ENCODE peak calls at places on chromosome 17, in ten cellular contexts. One of them, this sample, is unnamed.

GRCh38 chr17:45408611-45409421 is 23.9 kb downstream of the ARHGAP27 start:
- DNase-seq in MM.1S: no peak
- DNase-seq in Calu3: no peak
- DNase-seq in kidney glomerular epithelial cell: peak; percentile 9
- DNase-seq in bronchial epithelial cell: no peak
- DNase-seq in EL: no peak
- DNase-seq in stimulated activated CD4-positive, alpha-beta T cell treated with anti-CD3 and anti-CD28 coated beads, TNF-alpha, amount 100 ng/mL, for 48 hours: no peak
- DNase-seq in stimulated activated CD8-positive, alpha-beta memory T cell treated with anti-CD3 and anti-CD28 coated beads, Interleukin-7, amount 100 ng/mL, for 1 hour: no peak
- DNase-seq in DMS79: no peak
- DNase-seq in prostate gland: no peak
- DNase-seq in this sample: no peak

GRCh38 chr17:12388206-12388605 is 277.5 kb upstream of the MYOCD start:
- DNase-seq in EL: peak; percentile 76
- DNase-seq in prostate gland: no peak
- DNase-seq in DMS79: no peak
- DNase-seq in Calu3: no peak
- DNase-seq in bronchial epithelial cell: peak; percentile 20
- DNase-seq in stimulated activated CD8-positive, alpha-beta memory T cell treated with anti-CD3 and anti-CD28 coated beads, Interleukin-7, amount 100 ng/mL, for 1 hour: no peak
- DNase-seq in kidney glomerular epithelial cell: peak; percentile 56
- DNase-seq in MM.1S: no peak
- DNase-seq in stimulated activated CD4-positive, alpha-beta T cell treated with anti-CD3 and anti-CD28 coated beads, TNF-alpha, amount 100 ng/mL, for 48 hours: no peak
- DNase-seq in this sample: no peak

GRCh38 chr17:45906237-45906636 is 11.9 kb downstream of the MAPT start:
- DNase-seq in MM.1S: no peak
- DNase-seq in DMS79: no peak
- DNase-seq in EL: no peak
- DNase-seq in stimulated activated CD4-positive, alpha-beta T cell treated with anti-CD3 and anti-CD28 coated beads, TNF-alpha, amount 100 ng/mL, for 48 hours: no peak
- DNase-seq in kidney glomerular epithelial cell: no peak
- DNase-seq in prostate gland: no peak
- DNase-seq in stimulated activated CD8-positive, alpha-beta memory T cell treated with anti-CD3 and anti-CD28 coated beads, Interleukin-7, amount 100 ng/mL, for 1 hour: no peak
- DNase-seq in bronchial epithelial cell: no peak
- DNase-seq in Calu3: no peak
- DNase-seq in this sample: no peak

GRCh38 chr17:43431741-43432523 is 33.1 kb downstream of the ARL4D start:
- DNase-seq in prostate gland: no peak
- DNase-seq in EL: no peak
- DNase-seq in Calu3: no peak
- DNase-seq in MM.1S: no peak
- DNase-seq in stimulated activated CD8-positive, alpha-beta memory T cell treated with anti-CD3 and anti-CD28 coated beads, Interleukin-7, amount 100 ng/mL, for 1 hour: no peak
- DNase-seq in bronchial epithelial cell: no peak
- DNase-seq in stimulated activated CD4-positive, alpha-beta T cell treated with anti-CD3 and anti-CD28 coated beads, TNF-alpha, amount 100 ng/mL, for 48 hours: no peak
- DNase-seq in DMS79: no peak
- DNase-seq in kidney glomerular epithelial cell: no peak
- DNase-seq in this sample: no peak

GRCh38 chr17:15397605-15398004 is 56.2 kb upstream of the TEKT3 start:
- DNase-seq in kidney glomerular epithelial cell: no peak
- DNase-seq in Calu3: no peak
- DNase-seq in EL: no peak
- DNase-seq in DMS79: no peak
- DNase-seq in stimulated activated CD8-positive, alpha-beta memory T cell treated with anti-CD3 and anti-CD28 coated beads, Interleukin-7, amount 100 ng/mL, for 1 hour: no peak
- DNase-seq in prostate gland: no peak
- DNase-seq in stimulated activated CD4-positive, alpha-beta T cell treated with anti-CD3 and anti-CD28 coated beads, TNF-alpha, amount 100 ng/mL, for 48 hours: no peak
- DNase-seq in MM.1S: no peak
- DNase-seq in bronchial epithelial cell: no peak
- DNase-seq in this sample: no peak

GRCh38 chr17:76150712-76151622 is 9.9 kb upstream of the FOXJ1 start:
- DNase-seq in Calu3: no peak
- DNase-seq in prostate gland: peak; percentile 60
- DNase-seq in MM.1S: no peak
- DNase-seq in kidney glomerular epithelial cell: no peak
- DNase-seq in stimulated activated CD8-positive, alpha-beta memory T cell treated with anti-CD3 and anti-CD28 coated beads, Interleukin-7, amount 100 ng/mL, for 1 hour: no peak
- DNase-seq in DMS79: no peak
- DNase-seq in stimulated activated CD4-positive, alpha-beta T cell treated with anti-CD3 and anti-CD28 coated beads, TNF-alpha, amount 100 ng/mL, for 48 hours: no peak
- DNase-seq in bronchial epithelial cell: no peak
- DNase-seq in EL: no peak
- DNase-seq in this sample: no peak

GRCh38 chr17:10789694-10790271 is 14.1 kb downstream of the TMEM238L start:
- DNase-seq in MM.1S: no peak
- DNase-seq in stimulated activated CD4-positive, alpha-beta T cell treated with anti-CD3 and anti-CD28 coated beads, TNF-alpha, amount 100 ng/mL, for 48 hours: no peak
- DNase-seq in bronchial epithelial cell: no peak
- DNase-seq in stimulated activated CD8-positive, alpha-beta memory T cell treated with anti-CD3 and anti-CD28 coated beads, Interleukin-7, amount 100 ng/mL, for 1 hour: no peak
- DNase-seq in prostate gland: no peak
- DNase-seq in DMS79: no peak
- DNase-seq in Calu3: no peak
- DNase-seq in EL: no peak
- DNase-seq in kidney glomerular epithelial cell: no peak
- DNase-seq in this sample: no peak

GRCh38 chr17:73962308-73962707 is 241.2 kb upstream of the RPL38 start:
- DNase-seq in stimulated activated CD8-positive, alpha-beta memory T cell treated with anti-CD3 and anti-CD28 coated beads, Interleukin-7, amount 100 ng/mL, for 1 hour: no peak
- DNase-seq in stimulated activated CD4-positive, alpha-beta T cell treated with anti-CD3 and anti-CD28 coated beads, TNF-alpha, amount 100 ng/mL, for 48 hours: no peak
- DNase-seq in MM.1S: no peak
- DNase-seq in bronchial epithelial cell: no peak
- DNase-seq in prostate gland: no peak
- DNase-seq in EL: no peak
- DNase-seq in Calu3: no peak
- DNase-seq in DMS79: no peak
- DNase-seq in kidney glomerular epithelial cell: no peak
- DNase-seq in this sample: no peak

GRCh38 chr17:59779521-59779920 is 72.1 kb downstream of the VMP1 start:
- DNase-seq in stimulated activated CD8-positive, alpha-beta memory T cell treated with anti-CD3 and anti-CD28 coated beads, Interleukin-7, amount 100 ng/mL, for 1 hour: no peak
- DNase-seq in prostate gland: no peak
- DNase-seq in Calu3: no peak
- DNase-seq in EL: no peak
- DNase-seq in kidney glomerular epithelial cell: no peak
- DNase-seq in DMS79: no peak
- DNase-seq in stimulated activated CD4-positive, alpha-beta T cell treated with anti-CD3 and anti-CD28 coated beads, TNF-alpha, amount 100 ng/mL, for 48 hours: no peak
- DNase-seq in bronchial epithelial cell: no peak
- DNase-seq in MM.1S: no peak
- DNase-seq in this sample: no peak

GRCh38 chr17:77488531-77489238 is 347.9 kb downstream of the SEC14L1 start:
- DNase-seq in DMS79: no peak
- DNase-seq in stimulated activated CD8-positive, alpha-beta memory T cell treated with anti-CD3 and anti-CD28 coated beads, Interleukin-7, amount 100 ng/mL, for 1 hour: no peak
- DNase-seq in stimulated activated CD4-positive, alpha-beta T cell treated with anti-CD3 and anti-CD28 coated beads, TNF-alpha, amount 100 ng/mL, for 48 hours: no peak
- DNase-seq in MM.1S: no peak
- DNase-seq in prostate gland: no peak
- DNase-seq in Calu3: no peak
- DNase-seq in bronchial epithelial cell: no peak
- DNase-seq in EL: no peak
- DNase-seq in kidney glomerular epithelial cell: no peak
- DNase-seq in this sample: no peak

GRCh38 chr17:33049781-33050414 is 58.3 kb downstream of the SPACA3 start:
- DNase-seq in MM.1S: peak; percentile 27
- DNase-seq in bronchial epithelial cell: peak; percentile 44
- DNase-seq in DMS79: no peak
- DNase-seq in prostate gland: no peak
- DNase-seq in kidney glomerular epithelial cell: peak; percentile 36
- DNase-seq in EL: peak; percentile 53
- DNase-seq in stimulated activated CD4-positive, alpha-beta T cell treated with anti-CD3 and anti-CD28 coated beads, TNF-alpha, amount 100 ng/mL, for 48 hours: peak; percentile 2
- DNase-seq in Calu3: peak; percentile 63
- DNase-seq in stimulated activated CD8-positive, alpha-beta memory T cell treated with anti-CD3 and anti-CD28 coated beads, Interleukin-7, amount 100 ng/mL, for 1 hour: no peak
- DNase-seq in this sample: peak; percentile 70

GRCh38 chr17:60579551-60579950 is 20.4 kb upstream of the PPM1D start:
- DNase-seq in Calu3: no peak
- DNase-seq in MM.1S: no peak
- DNase-seq in prostate gland: no peak
- DNase-seq in kidney glomerular epithelial cell: no peak
- DNase-seq in stimulated activated CD8-positive, alpha-beta memory T cell treated with anti-CD3 and anti-CD28 coated beads, Interleukin-7, amount 100 ng/mL, for 1 hour: no peak
- DNase-seq in stimulated activated CD4-positive, alpha-beta T cell treated with anti-CD3 and anti-CD28 coated beads, TNF-alpha, amount 100 ng/mL, for 48 hours: no peak
- DNase-seq in EL: no peak
- DNase-seq in DMS79: no peak
- DNase-seq in bronchial epithelial cell: no peak
- DNase-seq in this sample: no peak

GRCh38 chr17:27975146-27976011 is 67.1 kb upstream of the NLK start:
- DNase-seq in Calu3: no peak
- DNase-seq in prostate gland: no peak
- DNase-seq in MM.1S: no peak
- DNase-seq in bronchial epithelial cell: peak; percentile 54
- DNase-seq in stimulated activated CD8-positive, alpha-beta memory T cell treated with anti-CD3 and anti-CD28 coated beads, Interleukin-7, amount 100 ng/mL, for 1 hour: no peak
- DNase-seq in EL: peak; percentile 45
- DNase-seq in kidney glomerular epithelial cell: no peak
- DNase-seq in DMS79: no peak
- DNase-seq in stimulated activated CD4-positive, alpha-beta T cell treated with anti-CD3 and anti-CD28 coated beads, TNF-alpha, amount 100 ng/mL, for 48 hours: no peak
- DNase-seq in this sample: no peak

GRCh38 chr17:16435951-16436886 is 20.8 kb downstream of the TRPV2 start:
- DNase-seq in DMS79: no peak
- DNase-seq in Calu3: no peak
- DNase-seq in kidney glomerular epithelial cell: no peak
- DNase-seq in MM.1S: no peak
- DNase-seq in stimulated activated CD8-positive, alpha-beta memory T cell treated with anti-CD3 and anti-CD28 coated beads, Interleukin-7, amount 100 ng/mL, for 1 hour: no peak
- DNase-seq in prostate gland: no peak
- DNase-seq in EL: no peak
- DNase-seq in stimulated activated CD4-positive, alpha-beta T cell treated with anti-CD3 and anti-CD28 coated beads, TNF-alpha, amount 100 ng/mL, for 48 hours: no peak
- DNase-seq in bronchial epithelial cell: no peak
- DNase-seq in this sample: no peak

GRCh38 chr17:49287481-49287880 is 56.9 kb upstream of the PHOSPHO1 start:
- DNase-seq in prostate gland: no peak
- DNase-seq in DMS79: no peak
- DNase-seq in stimulated activated CD4-positive, alpha-beta T cell treated with anti-CD3 and anti-CD28 coated beads, TNF-alpha, amount 100 ng/mL, for 48 hours: no peak
- DNase-seq in Calu3: no peak
- DNase-seq in EL: no peak
- DNase-seq in kidney glomerular epithelial cell: no peak
- DNase-seq in MM.1S: no peak
- DNase-seq in stimulated activated CD8-positive, alpha-beta memory T cell treated with anti-CD3 and anti-CD28 coated beads, Interleukin-7, amount 100 ng/mL, for 1 hour: no peak
- DNase-seq in bronchial epithelial cell: no peak
- DNase-seq in this sample: no peak

GRCh38 chr17:36591434-36592315 is at the start of gene DHRS11:
- DNase-seq in bronchial epithelial cell: peak; percentile 53
- DNase-seq in kidney glomerular epithelial cell: peak; percentile 53
- DNase-seq in prostate gland: peak; percentile 68
- DNase-seq in stimulated activated CD8-positive, alpha-beta memory T cell treated with anti-CD3 and anti-CD28 coated beads, Interleukin-7, amount 100 ng/mL, for 1 hour: peak; percentile 61
- DNase-seq in MM.1S: peak; percentile 75
- DNase-seq in EL: peak; percentile 84
- DNase-seq in Calu3: peak; percentile 99
- DNase-seq in DMS79: peak; percentile 50
- DNase-seq in stimulated activated CD4-positive, alpha-beta T cell treated with anti-CD3 and anti-CD28 coated beads, TNF-alpha, amount 100 ng/mL, for 48 hours: peak; percentile 63
- DNase-seq in this sample: peak; percentile 96

GRCh38 chr17:76276461-76277299 is 11.5 kb downstream of the UBALD2 start:
- DNase-seq in Calu3: no peak
- DNase-seq in EL: peak; percentile 74
- DNase-seq in DMS79: no peak
- DNase-seq in prostate gland: no peak
- DNase-seq in bronchial epithelial cell: peak; percentile 42
- DNase-seq in stimulated activated CD8-positive, alpha-beta memory T cell treated with anti-CD3 and anti-CD28 coated beads, Interleukin-7, amount 100 ng/mL, for 1 hour: no peak
- DNase-seq in MM.1S: no peak
- DNase-seq in stimulated activated CD4-positive, alpha-beta T cell treated with anti-CD3 and anti-CD28 coated beads, TNF-alpha, amount 100 ng/mL, for 48 hours: no peak
- DNase-seq in kidney glomerular epithelial cell: no peak
- DNase-seq in this sample: no peak

GRCh38 chr17:80970044-80970761 is 21.4 kb upstream of the CHMP6 start:
- DNase-seq in kidney glomerular epithelial cell: no peak
- DNase-seq in stimulated activated CD8-positive, alpha-beta memory T cell treated with anti-CD3 and anti-CD28 coated beads, Interleukin-7, amount 100 ng/mL, for 1 hour: no peak
- DNase-seq in prostate gland: peak; percentile 32
- DNase-seq in Calu3: peak; percentile 32
- DNase-seq in bronchial epithelial cell: no peak
- DNase-seq in EL: no peak
- DNase-seq in stimulated activated CD4-positive, alpha-beta T cell treated with anti-CD3 and anti-CD28 coated beads, TNF-alpha, amount 100 ng/mL, for 48 hours: no peak
- DNase-seq in DMS79: no peak
- DNase-seq in MM.1S: peak; percentile 38
- DNase-seq in this sample: peak; percentile 47

GRCh38 chr17:80790021-80790765 is 201.4 kb upstream of the CHMP6 start:
- DNase-seq in Calu3: no peak
- DNase-seq in DMS79: no peak
- DNase-seq in stimulated activated CD4-positive, alpha-beta T cell treated with anti-CD3 and anti-CD28 coated beads, TNF-alpha, amount 100 ng/mL, for 48 hours: no peak
- DNase-seq in bronchial epithelial cell: no peak
- DNase-seq in kidney glomerular epithelial cell: no peak
- DNase-seq in EL: peak; percentile 36
- DNase-seq in prostate gland: no peak
- DNase-seq in MM.1S: no peak
- DNase-seq in stimulated activated CD8-positive, alpha-beta memory T cell treated with anti-CD3 and anti-CD28 coated beads, Interleukin-7, amount 100 ng/mL, for 1 hour: no peak
- DNase-seq in this sample: no peak

GRCh38 chr17:41667280-41668008 is 21.2 kb upstream of the EIF1 start:
- DNase-seq in Calu3: no peak
- DNase-seq in EL: no peak
- DNase-seq in MM.1S: no peak
- DNase-seq in DMS79: no peak
- DNase-seq in kidney glomerular epithelial cell: no peak
- DNase-seq in stimulated activated CD8-positive, alpha-beta memory T cell treated with anti-CD3 and anti-CD28 coated beads, Interleukin-7, amount 100 ng/mL, for 1 hour: no peak
- DNase-seq in stimulated activated CD4-positive, alpha-beta T cell treated with anti-CD3 and anti-CD28 coated beads, TNF-alpha, amount 100 ng/mL, for 48 hours: no peak
- DNase-seq in prostate gland: no peak
- DNase-seq in bronchial epithelial cell: no peak
- DNase-seq in this sample: no peak

GRCh38 chr17:72357764-72358365 is 237.0 kb downstream of the SOX9 start:
- DNase-seq in MM.1S: no peak
- DNase-seq in EL: peak; percentile 36
- DNase-seq in stimulated activated CD4-positive, alpha-beta T cell treated with anti-CD3 and anti-CD28 coated beads, TNF-alpha, amount 100 ng/mL, for 48 hours: no peak
- DNase-seq in bronchial epithelial cell: peak; percentile 56
- DNase-seq in Calu3: no peak
- DNase-seq in stimulated activated CD8-positive, alpha-beta memory T cell treated with anti-CD3 and anti-CD28 coated beads, Interleukin-7, amount 100 ng/mL, for 1 hour: no peak
- DNase-seq in DMS79: no peak
- DNase-seq in kidney glomerular epithelial cell: no peak
- DNase-seq in prostate gland: no peak
- DNase-seq in this sample: no peak

GRCh38 chr17:58245428-58246103 is 7.2 kb downstream of the LPO start:
- DNase-seq in prostate gland: no peak
- DNase-seq in Calu3: no peak
- DNase-seq in kidney glomerular epithelial cell: no peak
- DNase-seq in DMS79: no peak
- DNase-seq in EL: no peak
- DNase-seq in MM.1S: no peak
- DNase-seq in bronchial epithelial cell: no peak
- DNase-seq in stimulated activated CD8-positive, alpha-beta memory T cell treated with anti-CD3 and anti-CD28 coated beads, Interleukin-7, amount 100 ng/mL, for 1 hour: no peak
- DNase-seq in stimulated activated CD4-positive, alpha-beta T cell treated with anti-CD3 and anti-CD28 coated beads, TNF-alpha, amount 100 ng/mL, for 48 hours: no peak
- DNase-seq in this sample: no peak

GRCh38 chr17:80829166-80829813 is 162.4 kb upstream of the CHMP6 start:
- DNase-seq in stimulated activated CD4-positive, alpha-beta T cell treated with anti-CD3 and anti-CD28 coated beads, TNF-alpha, amount 100 ng/mL, for 48 hours: no peak
- DNase-seq in DMS79: no peak
- DNase-seq in kidney glomerular epithelial cell: no peak
- DNase-seq in stimulated activated CD8-positive, alpha-beta memory T cell treated with anti-CD3 and anti-CD28 coated beads, Interleukin-7, amount 100 ng/mL, for 1 hour: no peak
- DNase-seq in EL: no peak
- DNase-seq in Calu3: no peak
- DNase-seq in prostate gland: no peak
- DNase-seq in bronchial epithelial cell: no peak
- DNase-seq in MM.1S: no peak
- DNase-seq in this sample: no peak

GRCh38 chr17:79019631-79020584 is 4.1 kb upstream of the C1QTNF1 start:
- DNase-seq in kidney glomerular epithelial cell: peak; percentile 36
- DNase-seq in prostate gland: peak; percentile 65
- DNase-seq in stimulated activated CD4-positive, alpha-beta T cell treated with anti-CD3 and anti-CD28 coated beads, TNF-alpha, amount 100 ng/mL, for 48 hours: no peak
- DNase-seq in EL: peak; percentile 77
- DNase-seq in bronchial epithelial cell: peak; percentile 66
- DNase-seq in Calu3: peak; percentile 65
- DNase-seq in DMS79: no peak
- DNase-seq in MM.1S: peak; percentile 67
- DNase-seq in stimulated activated CD8-positive, alpha-beta memory T cell treated with anti-CD3 and anti-CD28 coated beads, Interleukin-7, amount 100 ng/mL, for 1 hour: no peak
- DNase-seq in this sample: peak; percentile 83

GRCh38 chr17:79473836-79474204 is 137.0 kb downstream of the RBFOX3 start:
- DNase-seq in stimulated activated CD4-positive, alpha-beta T cell treated with anti-CD3 and anti-CD28 coated beads, TNF-alpha, amount 100 ng/mL, for 48 hours: no peak
- DNase-seq in prostate gland: no peak
- DNase-seq in Calu3: no peak
- DNase-seq in MM.1S: no peak
- DNase-seq in stimulated activated CD8-positive, alpha-beta memory T cell treated with anti-CD3 and anti-CD28 coated beads, Interleukin-7, amount 100 ng/mL, for 1 hour: no peak
- DNase-seq in EL: no peak
- DNase-seq in DMS79: no peak
- DNase-seq in kidney glomerular epithelial cell: no peak
- DNase-seq in bronchial epithelial cell: no peak
- DNase-seq in this sample: no peak

GRCh38 chr17:73266796-73267195 is 5.1 kb upstream of the CPSF4L start:
- DNase-seq in stimulated activated CD8-positive, alpha-beta memory T cell treated with anti-CD3 and anti-CD28 coated beads, Interleukin-7, amount 100 ng/mL, for 1 hour: no peak
- DNase-seq in kidney glomerular epithelial cell: no peak
- DNase-seq in Calu3: no peak
- DNase-seq in stimulated activated CD4-positive, alpha-beta T cell treated with anti-CD3 and anti-CD28 coated beads, TNF-alpha, amount 100 ng/mL, for 48 hours: no peak
- DNase-seq in prostate gland: no peak
- DNase-seq in DMS79: no peak
- DNase-seq in EL: no peak
- DNase-seq in MM.1S: no peak
- DNase-seq in bronchial epithelial cell: no peak
- DNase-seq in this sample: no peak

GRCh38 chr17:65185060-65185459 is 47.9 kb downstream of the RGS9 start:
- DNase-seq in DMS79: no peak
- DNase-seq in stimulated activated CD8-positive, alpha-beta memory T cell treated with anti-CD3 and anti-CD28 coated beads, Interleukin-7, amount 100 ng/mL, for 1 hour: no peak
- DNase-seq in Calu3: no peak
- DNase-seq in bronchial epithelial cell: no peak
- DNase-seq in stimulated activated CD4-positive, alpha-beta T cell treated with anti-CD3 and anti-CD28 coated beads, TNF-alpha, amount 100 ng/mL, for 48 hours: no peak
- DNase-seq in prostate gland: no peak
- DNase-seq in MM.1S: no peak
- DNase-seq in EL: no peak
- DNase-seq in kidney glomerular epithelial cell: no peak
- DNase-seq in this sample: no peak

GRCh38 chr17:77916771-77917481 is 41.6 kb upstream of the TNRC6C start:
- DNase-seq in stimulated activated CD8-positive, alpha-beta memory T cell treated with anti-CD3 and anti-CD28 coated beads, Interleukin-7, amount 100 ng/mL, for 1 hour: no peak
- DNase-seq in Calu3: no peak
- DNase-seq in prostate gland: no peak
- DNase-seq in MM.1S: peak; percentile 25
- DNase-seq in bronchial epithelial cell: no peak
- DNase-seq in EL: no peak
- DNase-seq in kidney glomerular epithelial cell: no peak
- DNase-seq in DMS79: no peak
- DNase-seq in stimulated activated CD4-positive, alpha-beta T cell treated with anti-CD3 and anti-CD28 coated beads, TNF-alpha, amount 100 ng/mL, for 48 hours: no peak
- DNase-seq in this sample: peak; percentile 18